ENCODE peak calls at places on chromosome 17, in seven cellular contexts. V, A, Z, X, W, Y and K are unnamed samples.

GRCh38 chr17:72684405-72685020 is 408.0 kb downstream of the SLC39A11 start:
- DNase-seq in X (no peak), V (no peak), A (no peak), Z (no peak), Y (no peak), W (no peak), K (no peak)

GRCh38 chr17:68326681-68327080 is 35.4 kb downstream of the ARSG start:
- DNase-seq in Y (no peak), Z (no peak), W (no peak), V (no peak), A (no peak), X (peak; percentile 47), K (no peak)

GRCh38 chr17:77492446-77493237 is 351.9 kb downstream of the SEC14L1 start:
- DNase-seq in A (no peak), Y (peak; percentile 25), V (no peak), Z (no peak), W (peak; percentile 65), X (no peak), K (peak; percentile 61)

GRCh38 chr17:69743091-69743490 is 328.6 kb downstream of the MAP2K6 start:
- DNase-seq in W (no peak), X (peak; percentile 34), Y (no peak), V (no peak), A (no peak), Z (no peak), K (no peak)

GRCh38 chr17:72984145-72984924 is 108.2 kb downstream of the SLC39A11 start:
- DNase-seq in W (no peak), A (no peak), Y (no peak), V (peak; percentile 48), Z (no peak), X (peak; percentile 96), K (no peak)

GRCh38 chr17:12041316-12041715 is 20.6 kb downstream of the MAP2K4 start:
- DNase-seq in Y (no peak), X (peak; percentile 89), W (no peak), A (no peak), V (peak; percentile 81), Z (no peak), K (no peak)

GRCh38 chr17:14351493-14351892 is 50.6 kb downstream of the HS3ST3B1 start:
- DNase-seq in A (no peak), Y (no peak), V (no peak), Z (no peak), W (no peak), X (peak; percentile 30), K (no peak)

GRCh38 chr17:61405047-61405685 is 5.5 kb downstream of the TBX2 start:
- DNase-seq in X (no peak), V (no peak), Z (no peak), Y (no peak), A (no peak), W (peak; percentile 53), K (peak; percentile 58)

GRCh38 chr17:80761421-80761871 is 216.8 kb downstream of the RPTOR start:
- DNase-seq in Y (no peak), W (peak; percentile 26), Z (peak; percentile 54), X (peak; percentile 97), A (peak; percentile 77), V (peak; percentile 71), K (no peak)

GRCh38 chr17:72465191-72466024 is 344.6 kb downstream of the SOX9 start:
- DNase-seq in A (no peak), W (no peak), Y (peak; percentile 85), Z (no peak), V (peak; percentile 53), X (peak; percentile 100), K (no peak)

GRCh38 chr17:82023447-82024241 is 539 bp downstream of the LRRC45 start:
- DNase-seq in A (no peak), V (no peak), W (no peak), X (peak; percentile 45), Z (peak; percentile 15), Y (no peak), K (no peak)